ENCODE peak calls at places on chromosome 15, in six cellular contexts. O is colonic mucosa, W is neural crest cell, V is HFF-Myc, H is foreskin fibroblast, K is natural killer cell. E is an unnamed sample.

GRCh38 chr15:59339252-59339672 is 33.4 kb downstream of the MYO1E start:
- DNase-seq in O (no peak), W (no peak), V (no peak), H (peak; percentile 29), K (no peak), E (no peak)

GRCh38 chr15:83092309-83092976 is 15.0 kb upstream of the TM6SF1 start:
- DNase-seq in O (peak; percentile 38), W (no peak), V (no peak), H (no peak), K (no peak), E (peak; percentile 48)

GRCh38 chr15:57335326-57336118 is 40.8 kb upstream of the CGNL1 start:
- DNase-seq in O (no peak), W (no peak), V (no peak), H (no peak), K (no peak), E (no peak)

GRCh38 chr15:82538961-82539689 is 1.1 kb downstream of the RPS17 start:
- DNase-seq in O (no peak), W (no peak), V (no peak), H (no peak), K (no peak), E (no peak)

GRCh38 chr15:44092221-44092620 is 102.8 kb downstream of the FRMD5 start:
- DNase-seq in O (no peak), W (no peak), V (no peak), H (peak; percentile 28), K (no peak), E (no peak)

GRCh38 chr15:59609730-59610712 is 1.6 kb upstream of the GCNT3 start:
- DNase-seq in O (no peak), W (no peak), V (no peak), H (no peak), K (no peak), E (no peak)

GRCh38 chr15:43095243-43095642 is 10.6 kb downstream of the UBR1 start:
- DNase-seq in O (no peak), W (no peak), V (no peak), H (no peak), K (no peak), E (no peak)

GRCh38 chr15:29681486-29681845 is 140.8 kb downstream of the TJP1 start:
- DNase-seq in O (no peak), W (no peak), V (no peak), H (no peak), K (no peak), E (no peak)

GRCh38 chr15:59237119-59237853 is 30.6 kb downstream of the LDHAL6B start:
- DNase-seq in O (no peak), W (no peak), V (no peak), H (no peak), K (no peak), E (peak; percentile 27)

GRCh38 chr15:100602822-100603393 is 519 bp downstream of the ASB7 start:
- DNase-seq in O (peak; percentile 42), W (no peak), V (no peak), H (no peak), K (peak; percentile 25), E (peak; percentile 74)

GRCh38 chr15:74988007-74988800 is 7.2 kb upstream of the SCAMP5 start:
- DNase-seq in O (peak; percentile 50), W (no peak), V (no peak), H (no peak), K (no peak), E (peak; percentile 79)

GRCh38 chr15:72057548-72058091 is 60.3 kb downstream of the MYO9A start:
- DNase-seq in O (no peak), W (no peak), V (no peak), H (no peak), K (no peak), E (no peak)

DNA sequence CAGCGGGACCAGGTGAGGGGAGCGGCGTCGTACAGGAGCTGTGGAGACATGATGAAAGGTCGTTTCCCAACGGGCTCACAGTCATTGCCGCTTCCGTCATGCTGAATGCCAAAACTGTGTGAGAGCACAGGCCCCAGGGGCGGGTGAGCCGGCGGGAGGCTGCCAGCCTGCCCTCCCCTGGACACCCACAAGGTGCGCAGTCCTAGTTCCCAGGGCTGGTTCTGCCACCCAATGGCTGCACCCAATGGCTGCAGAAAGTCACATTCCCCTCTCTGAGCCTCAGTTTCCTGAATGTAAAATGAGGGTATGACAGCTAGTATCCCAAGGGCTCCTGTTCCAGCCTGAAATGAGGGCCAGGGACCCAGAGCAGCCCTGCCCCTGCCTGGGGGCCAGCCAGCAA is 23.0 kb downstream of the ADAMTS7 start:
- DNase-seq in O (no peak), W (no peak), V (no peak), H (no peak), K (no peak), E (no peak)
- TF ChIP-seq CTCF in O (no peak), W (no peak), V (no peak), H (no peak), K (no peak), E (no peak)

DNA sequence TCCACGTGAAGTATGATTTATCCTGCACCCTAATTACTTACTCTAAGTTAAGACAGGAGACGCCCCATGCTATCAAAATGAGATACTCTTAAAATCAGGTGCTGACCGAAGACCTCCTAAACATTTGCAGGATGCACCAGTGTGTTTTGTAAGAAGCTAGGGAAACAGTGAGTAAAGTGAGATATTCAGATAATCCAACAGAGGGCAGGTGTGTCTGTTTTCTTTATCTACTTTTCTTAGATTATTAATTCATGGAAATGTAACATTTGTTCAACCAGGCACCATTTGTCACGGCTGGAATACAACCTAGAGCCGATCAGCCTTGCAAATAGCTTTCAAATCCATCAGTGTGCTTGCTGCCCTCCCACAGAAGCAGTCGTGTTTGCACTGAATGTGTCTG is 202.0 kb upstream of the CHRM5 start:
- DNase-seq in O (no peak), W (no peak), V (no peak), H (no peak), K (no peak), E (no peak)
- TF ChIP-seq CTCF in O (no peak), W (no peak), V (no peak), H (no peak), K (no peak), E (no peak)

GRCh38 chr15:38853608-38854007 is 289.0 kb upstream of the RASGRP1 start:
- DNase-seq in O (no peak), W (peak; percentile 2), V (no peak), H (no peak), K (no peak), E (peak; percentile 41)
- TF ChIP-seq CTCF in O (no peak), W (peak; percentile 46), V (peak; percentile 64), H (peak; percentile 46), K (no peak), E (no peak)

DNA sequence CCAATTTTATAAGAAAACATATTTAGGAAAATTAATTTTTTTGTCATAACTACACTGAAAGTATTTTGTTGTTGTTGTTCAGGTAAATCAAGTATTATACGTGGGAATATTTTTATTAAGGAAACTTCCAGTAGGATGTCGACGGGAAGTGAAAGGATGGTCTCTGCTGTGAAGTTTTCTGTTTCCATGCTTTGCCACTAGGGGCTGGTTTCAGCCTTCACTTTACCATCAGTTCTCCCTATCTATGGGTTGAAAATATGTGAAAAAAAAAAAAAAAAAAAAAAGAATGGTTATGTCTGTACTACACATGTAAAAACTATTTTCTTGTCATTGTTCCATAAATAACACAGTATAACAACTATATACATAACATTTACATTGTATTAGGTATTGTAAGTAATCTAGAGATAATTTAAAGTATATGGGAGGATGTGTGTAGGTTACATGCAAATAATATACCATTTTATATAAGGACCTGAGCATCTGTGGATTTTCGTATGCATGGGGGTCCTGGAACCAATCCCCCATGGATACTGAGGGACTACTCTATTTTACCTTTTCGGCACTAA is 136.7 kb downstream of the SMAD6 start:
- DNase-seq in O (no peak), W (no peak), V (no peak), H (no peak), K (no peak), E (no peak)
- TF ChIP-seq CTCF in O (peak; percentile 54), W (peak; percentile 73), V (peak; percentile 69), H (peak; percentile 74), K (peak; percentile 14), E (peak; percentile 44)

DNA sequence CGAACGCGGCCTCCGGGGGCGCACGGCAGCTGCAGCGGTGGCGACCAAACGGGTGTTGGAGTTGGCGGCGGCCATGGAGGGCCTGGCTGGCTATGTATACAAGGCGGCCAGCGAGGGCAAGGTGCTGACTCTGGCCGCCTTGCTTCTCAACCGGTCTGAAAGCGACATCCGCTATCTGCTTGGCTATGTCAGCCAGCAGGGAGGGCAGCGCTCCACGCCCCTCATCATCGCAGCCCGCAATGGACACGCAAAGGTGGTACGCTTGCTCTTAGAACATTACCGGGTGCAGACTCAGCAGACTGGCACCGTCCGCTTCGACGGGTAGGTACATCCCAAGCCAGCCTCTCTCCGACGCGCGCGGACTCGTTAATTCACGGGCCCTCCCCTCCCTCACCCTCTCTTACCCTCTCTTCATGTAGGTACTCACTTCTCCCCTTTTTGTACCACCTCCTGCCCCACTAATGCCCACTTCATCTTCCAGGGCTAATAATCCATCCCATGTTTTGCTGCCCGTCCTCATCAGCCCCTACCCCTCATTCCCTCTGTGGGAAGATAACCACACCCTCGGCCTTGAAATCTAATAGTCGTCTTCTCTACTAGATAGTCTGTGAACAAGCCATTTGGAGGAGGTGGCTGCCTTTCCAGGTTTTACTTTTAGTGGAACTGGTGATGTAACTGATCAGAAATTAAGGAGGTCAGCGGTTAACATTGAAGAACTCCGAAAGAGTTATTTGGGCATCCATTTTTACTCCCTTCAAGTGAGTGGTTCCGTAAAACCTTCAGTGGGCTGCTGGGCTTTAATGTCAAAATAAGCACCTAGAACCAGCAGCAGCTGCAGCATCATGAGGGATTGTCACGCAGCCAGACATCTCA is 1.0 kb downstream of the FEM1B start:
- DNase-seq in O (peak; percentile 49), W (peak; percentile 65), V (no peak), H (no peak), K (no peak), E (peak; percentile 81)
- TF ChIP-seq CTCF in O (peak; percentile 21), W (peak; percentile 60), V (no peak), H (peak; percentile 22), K (peak; percentile 29), E (peak; percentile 25)

GRCh38 chr15:77030042-77030927 is 35.4 kb downstream of the PSTPIP1 start:
- DNase-seq in O (peak; percentile 49), W (peak; percentile 3), V (no peak), H (no peak), K (peak; percentile 15), E (peak; percentile 2)

GRCh38 chr15:77030928-77031375 is 36.0 kb downstream of the PSTPIP1 start:
- DNase-seq in O (no peak), W (peak; percentile 27), V (no peak), H (no peak), K (peak; percentile 11), E (no peak)

GRCh38 chr15:77032647-77033416 is 37.9 kb downstream of the PSTPIP1 start:
- DNase-seq in O (peak; percentile 17), W (peak; percentile 2), V (no peak), H (no peak), K (peak; percentile 11), E (peak; percentile 1)

GRCh38 chr15:77032052-77032646 is 37.2 kb downstream of the PSTPIP1 start:
- DNase-seq in O (peak; percentile 15), W (no peak), V (no peak), H (no peak), K (peak; percentile 13), E (peak; percentile 0)

DNA sequence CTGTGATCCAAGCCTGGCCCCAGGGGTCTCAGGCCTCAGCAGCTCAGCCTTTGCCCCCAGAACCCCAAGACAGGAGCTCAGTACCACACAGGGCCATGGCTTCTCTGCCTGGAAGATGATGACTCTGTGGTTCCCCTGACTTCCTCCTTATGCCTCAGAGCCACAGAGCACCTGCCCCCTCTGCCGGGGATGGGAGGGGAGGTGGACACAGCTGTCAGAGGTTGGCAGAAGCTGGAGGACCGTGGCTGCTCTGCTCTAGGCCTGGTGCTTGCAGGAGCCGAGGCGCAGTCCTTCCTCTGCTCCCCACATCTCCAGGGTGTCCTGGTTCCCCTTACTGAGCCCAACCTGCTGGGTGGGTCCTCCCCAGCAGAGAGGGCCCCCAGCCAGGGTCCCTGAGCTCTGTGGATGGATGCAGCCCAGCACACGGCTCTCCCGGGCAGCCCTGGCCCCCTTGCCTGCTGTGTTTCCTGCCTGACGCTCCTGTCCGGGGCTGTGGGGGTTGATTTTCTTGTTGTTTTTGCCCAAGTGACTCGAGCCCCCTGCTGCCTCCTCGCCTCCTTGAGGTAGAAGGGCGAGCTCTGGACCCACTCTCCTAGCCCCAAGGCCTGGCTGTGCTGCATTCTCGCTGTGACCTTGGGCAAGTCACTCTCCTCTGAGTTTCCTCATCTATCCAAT is 36.6 kb downstream of the PSTPIP1 start:
- DNase-seq in O (peak; percentile 30), W (peak; percentile 4), V (no peak), H (no peak), K (peak; percentile 27), E (peak; percentile 62)
- TF ChIP-seq CTCF in O (no peak), W (no peak), V (no peak), H (no peak), K (no peak), E (no peak)